ENCODE peak calls at places on chromosomes 12 and 14, in six cellular contexts. O, F, K, R, Z and W are unnamed samples.
A peak's percentile ranks its signal among the peaks of the same experiment; 100 is the strongest.

GRCh38 chr14:67056684-67057083 is 132.6 kb upstream of the GARIN2 start:
- DNase-seq in K (no peak), Z (no peak), R (no peak), O (no peak), F (no peak), W (no peak)

GRCh38 chr14:78414172-78414571 is 244.0 kb downstream of the NRXN3 start:
- DNase-seq in O (no peak), F (no peak), R (no peak), Z (no peak), K (no peak), W (no peak)

GRCh38 chr14:51472881-51473280 is 178.8 kb upstream of the FRMD6 start:
- DNase-seq in R (peak; percentile 15), F (no peak), Z (no peak), O (no peak), K (no peak), W (no peak)

GRCh38 chr12:63802012-63802608 is 22.4 kb downstream of the RXYLT1 start:
- DNase-seq in Z (no peak), K (peak; percentile 23), R (peak; percentile 48), O (peak; percentile 55), F (no peak), W (no peak)

GRCh38 chr14:22505751-22506710 is 83.0 kb downstream of the DAD1 start:
- DNase-seq in K (no peak), F (no peak), R (no peak), Z (no peak), O (no peak), W (no peak)

GRCh38 chr14:24289649-24290283 is 9.8 kb downstream of the DHRS1 start:
- DNase-seq in R (no peak), F (no peak), K (no peak), Z (no peak), O (no peak), W (no peak)

GRCh38 chr14:92850492-92850891 is 56.4 kb downstream of the GOLGA5 start:
- DNase-seq in K (no peak), Z (no peak), R (no peak), F (no peak), O (no peak), W (no peak)

GRCh38 chr14:23562822-23563472 is 4.6 kb downstream of the AP1G2 start:
- DNase-seq in O (peak; percentile 90), F (peak; percentile 74), R (peak; percentile 50), Z (no peak), K (peak; percentile 60), W (peak; percentile 44)

GRCh38 chr12:98895086-98895651 is 250.1 kb downstream of the APAF1 start:
- DNase-seq in O (peak; percentile 69), R (no peak), K (no peak), F (no peak), Z (no peak), W (peak; percentile 4)

GRCh38 chr12:79424109-79424721 is 266.5 kb downstream of the PAWR start:
- DNase-seq in Z (no peak), R (peak; percentile 91), O (no peak), K (no peak), F (no peak), W (no peak)

GRCh38 chr12:113422030-113422900 is at the start of gene SDSL:
- DNase-seq in Z (peak; percentile 66), K (no peak), R (peak; percentile 88), O (peak; percentile 59), F (peak; percentile 80), W (peak; percentile 84)

GRCh38 chr12:114823701-114824100 is 139.7 kb upstream of the TBX3 start:
- DNase-seq in O (no peak), R (no peak), K (no peak), Z (no peak), F (no peak), W (no peak)

GRCh38 chr14:55074662-55075061 is 23.2 kb downstream of the MAPK1IP1L start:
- DNase-seq in R (peak; percentile 23), F (no peak), K (no peak), Z (no peak), O (peak; percentile 18), W (no peak)

GRCh38 chr14:77579065-77579464 is 37.4 kb downstream of the SPTLC2 start:
- DNase-seq in F (no peak), R (no peak), O (no peak), Z (no peak), K (no peak), W (no peak)

GRCh38 chr12:104581000-104581570 is 124.3 kb downstream of the CHST11 start:
- DNase-seq in Z (no peak), K (no peak), O (no peak), R (peak; percentile 65), F (no peak), W (no peak)

GRCh38 chr12:15689751-15690191 is 99.4 kb downstream of the EPS8 start:
- DNase-seq in R (no peak), F (no peak), K (no peak), Z (no peak), O (no peak), W (no peak)

GRCh38 chr12:73514672-73515071 is 1023.0 kb upstream of the ATXN7L3B start:
- DNase-seq in Z (no peak), O (peak; percentile 56), K (no peak), R (no peak), F (no peak), W (no peak)

GRCh38 chr14:77710364-77710763 is 2.5 kb downstream of the SLIRP start:
- DNase-seq in Z (no peak), O (no peak), R (no peak), K (no peak), F (no peak), W (no peak)

GRCh38 chr14:99378782-99379214 is 101.9 kb downstream of the SETD3 start:
- DNase-seq in K (no peak), Z (no peak), O (no peak), R (peak; percentile 4), F (no peak), W (no peak)

DNA sequence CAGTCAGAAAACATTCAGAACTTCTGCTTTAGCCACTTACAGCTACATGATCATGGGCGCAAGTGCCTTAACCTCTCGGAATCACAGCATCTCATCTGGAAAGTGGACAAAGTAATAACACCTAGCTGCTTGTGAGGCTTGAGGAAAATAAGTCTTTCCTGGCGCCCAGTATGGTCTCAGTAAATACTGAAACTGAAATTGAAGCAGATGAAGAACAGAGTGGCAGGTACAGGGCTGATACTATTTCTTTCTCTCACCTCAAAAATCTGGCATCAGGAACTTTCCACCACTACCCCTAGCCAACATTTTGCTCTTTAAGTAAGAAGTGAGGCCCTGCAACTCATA is 129.6 kb upstream of the FUT8 start:
- DNase-seq in F (no peak), K (no peak), Z (no peak), R (no peak), O (no peak), W (no peak)
- H3K4me3 ChIP-seq in F (peak overlapping the region; percentile 33), K (no peak overlapping the region), Z (no peak overlapping the region), R (no peak overlapping the region), O (no peak overlapping the region), W (no peak overlapping the region)

DNA sequence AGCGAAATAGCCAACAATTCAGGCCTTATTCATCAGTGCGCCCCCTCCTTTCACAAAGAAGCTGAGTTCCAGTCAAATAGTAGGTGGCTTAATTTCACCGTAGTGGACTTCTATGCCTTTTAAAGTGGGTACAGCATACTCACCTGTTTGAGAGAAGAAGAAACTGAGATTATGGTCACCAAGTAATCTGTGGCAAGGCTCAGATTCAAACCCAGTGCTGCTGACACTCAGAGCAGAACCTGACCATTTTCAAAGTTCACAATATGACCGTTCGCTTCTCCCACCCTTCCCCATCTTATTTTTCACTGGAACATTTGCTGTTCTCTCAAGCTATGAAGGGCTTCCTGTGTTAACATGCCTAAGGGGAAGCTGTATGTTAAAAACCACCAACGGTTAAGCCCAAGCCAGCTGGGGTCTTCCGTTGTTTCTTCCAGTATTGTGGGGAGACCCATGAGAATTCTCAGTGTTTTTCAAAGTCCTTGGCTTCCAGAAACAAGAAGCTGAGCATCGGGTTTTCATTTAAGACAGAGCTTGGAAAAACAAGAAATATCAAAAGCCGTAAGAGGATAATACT is 6.1 kb upstream of the PSMA6 start:
- DNase-seq in O (no peak), K (no peak), R (no peak), F (no peak), Z (no peak), W (no peak)
- H3K4me1 ChIP-seq in O (no peaks in the 10 kb centered on the region), K (peaks cover 36% of the 10 kb centered on the region), R (no peaks in the 10 kb centered on the region), F (no peaks in the 10 kb centered on the region), Z (peaks cover 2% of the 10 kb centered on the region), W (no peaks in the 10 kb centered on the region)

GRCh38 chr12:585062-586061 is 77.9 kb downstream of the NINJ2 start:
- DNase-seq in R (no peak), O (no peak), K (no peak), F (peak; percentile 33), Z (no peak), W (no peak)

GRCh38 chr12:580813-581212 is 82.4 kb downstream of the NINJ2 start:
- DNase-seq in O (no peak), K (no peak), R (no peak), Z (no peak), F (peak; percentile 17), W (no peak)

GRCh38 chr12:581321-581720 is 81.9 kb downstream of the NINJ2 start:
- DNase-seq in F (peak; percentile 42), Z (no peak), O (no peak), R (no peak), K (no peak), W (no peak)

GRCh38 chr12:581746-582145 is 81.5 kb downstream of the NINJ2 start:
- DNase-seq in F (peak; percentile 40), Z (no peak), R (no peak), K (no peak), O (no peak), W (no peak)

DNA sequence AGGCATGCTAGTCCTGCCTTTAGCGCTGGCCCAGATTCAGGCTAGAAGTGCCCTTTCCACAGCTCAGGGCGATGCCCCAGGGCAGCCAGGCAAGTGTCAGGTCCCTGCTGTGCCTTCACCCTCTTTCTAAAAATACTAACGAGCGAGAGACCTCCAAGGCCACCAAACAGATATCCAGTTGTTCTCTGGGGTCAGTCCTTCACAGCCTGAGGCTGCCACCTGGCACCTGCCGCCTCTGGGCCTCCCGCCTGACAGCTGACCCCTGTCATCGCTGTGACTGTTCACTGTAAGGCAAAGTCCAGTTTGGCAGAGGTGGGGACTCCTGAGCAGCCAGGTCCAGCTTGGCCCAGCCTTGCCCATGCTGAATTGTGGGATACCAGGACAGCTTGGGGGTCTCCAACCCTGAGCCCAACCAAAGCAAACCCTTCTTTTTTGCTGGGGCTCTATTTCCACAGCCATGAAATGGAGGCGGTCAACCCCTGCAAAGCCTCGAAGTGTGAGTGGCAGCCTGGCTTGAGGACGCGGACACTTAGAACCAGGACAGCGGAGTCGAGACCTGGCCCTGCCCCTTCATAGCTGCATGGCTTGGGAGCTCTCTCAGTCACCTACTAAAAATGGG is 79.9 kb downstream of the NINJ2 start:
- DNase-seq in O (no peak), K (no peak), R (no peak), F (peak; percentile 59), Z (no peak), W (no peak)
- H3K4me3 ChIP-seq in O (no peak overlapping the region), K (no peak overlapping the region), R (no peak overlapping the region), F (no peak overlapping the region), Z (no peak overlapping the region), W (no peak overlapping the region)

DNA sequence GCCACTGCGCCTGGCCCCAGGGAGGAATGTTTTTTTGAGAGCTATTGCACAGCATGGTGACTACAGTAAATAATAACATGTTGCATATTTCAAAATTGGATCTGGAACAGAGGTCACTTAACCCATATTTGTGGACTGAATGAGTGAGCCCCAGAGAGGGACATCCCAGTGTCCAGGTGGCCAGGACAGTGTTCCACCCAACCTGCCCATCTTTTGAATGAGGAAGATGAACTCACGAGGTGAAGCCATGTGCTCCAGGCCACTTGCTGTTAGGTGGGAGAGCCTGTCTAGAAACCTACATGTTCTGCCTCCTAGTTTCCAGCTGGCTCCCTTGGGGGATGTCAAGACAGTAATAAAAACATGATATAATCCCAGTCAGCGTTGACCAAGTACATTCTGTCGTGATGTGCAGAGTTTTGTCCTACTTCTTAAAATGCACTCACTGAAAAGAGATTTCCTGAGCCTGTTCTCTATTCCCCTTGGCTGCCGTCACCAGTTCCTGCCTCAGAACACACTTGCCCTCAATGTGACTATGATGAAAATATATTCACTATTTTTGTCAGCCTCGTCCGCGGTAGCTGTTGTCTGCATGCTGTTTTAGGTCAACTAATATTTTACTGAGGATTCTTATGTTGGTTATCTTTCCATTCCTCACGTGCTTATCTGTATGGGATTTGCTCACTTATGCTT is 25.7 kb downstream of the TSPAN9 start:
- DNase-seq in O (no peak), F (peak; percentile 78), K (no peak), R (no peak), Z (no peak), W (no peak)
- H3K4me1 ChIP-seq in O (peaks cover 4% of the 10 kb centered on the region), F (no peaks in the 10 kb centered on the region), K (peaks cover under 1% of the 10 kb centered on the region), R (peaks cover 9% of the 10 kb centered on the region), Z (peaks cover 35% of the 10 kb centered on the region), W (peaks cover 54% of the 10 kb centered on the region)